ENCODE peak calls at places on chromosomes 1 and 21, in four cellular contexts. One of them, this sample, is unnamed. For H3K36me3, the result is how much of the 10 kb centered on the place peaks cover.

GRCh38 chr1:90879281-90879680 is 142.6 kb downstream of the ZNF644 start:
- DNase-seq in neural progenitor cell: no peak
- DNase-seq in body of pancreas: no peak
- DNase-seq in ascending aorta: no peak
- DNase-seq in this sample: no peak

GRCh38 chr1:5200006-5200405 is 545.6 kb downstream of the AJAP1 start:
- DNase-seq in neural progenitor cell: no peak
- DNase-seq in body of pancreas: no peak
- DNase-seq in ascending aorta: no peak
- DNase-seq in this sample: no peak

GRCh38 chr1:58660105-58660504 is 39.8 kb downstream of the MYSM1 start:
- DNase-seq in neural progenitor cell: no peak
- DNase-seq in body of pancreas: no peak
- DNase-seq in ascending aorta: no peak
- DNase-seq in this sample: no peak

GRCh38 chr1:228744918-228745317 is 9.6 kb downstream of the RHOU start:
- DNase-seq in neural progenitor cell: no peak
- DNase-seq in body of pancreas: no peak
- DNase-seq in ascending aorta: no peak
- DNase-seq in this sample: no peak

GRCh38 chr1:89608627-89609338 is 24.1 kb upstream of the LRRC8C start:
- DNase-seq in neural progenitor cell: no peak
- DNase-seq in body of pancreas: no peak
- DNase-seq in ascending aorta: no peak
- DNase-seq in this sample: no peak

GRCh38 chr21:42652527-42653491 is 612 bp upstream of the PDE9A start:
- DNase-seq in neural progenitor cell: peak
- DNase-seq in body of pancreas: peak
- DNase-seq in ascending aorta: peak
- DNase-seq in this sample: peak

GRCh38 chr1:114083186-114083585 is 70.5 kb downstream of the SYT6 start:
- DNase-seq in neural progenitor cell: no peak
- DNase-seq in body of pancreas: no peak
- DNase-seq in ascending aorta: no peak
- DNase-seq in this sample: no peak

GRCh38 chr21:41892726-41893125 is 13.6 kb upstream of the PRDM15 start:
- DNase-seq in neural progenitor cell: no peak
- DNase-seq in body of pancreas: no peak
- DNase-seq in ascending aorta: no peak
- DNase-seq in this sample: no peak

GRCh38 chr1:241888232-241888631 is 40.2 kb downstream of the EXO1 start:
- DNase-seq in neural progenitor cell: no peak
- DNase-seq in body of pancreas: no peak
- DNase-seq in ascending aorta: no peak
- DNase-seq in this sample: no peak

GRCh38 chr1:53348491-53349368 is 20.9 kb upstream of the LRP8 start:
- DNase-seq in neural progenitor cell: no peak
- DNase-seq in body of pancreas: peak
- DNase-seq in ascending aorta: no peak
- DNase-seq in this sample: no peak

GRCh38 chr1:246773213-246773641 is 49.0 kb downstream of the SCCPDH start:
- DNase-seq in neural progenitor cell: no peak
- DNase-seq in body of pancreas: no peak
- DNase-seq in ascending aorta: no peak
- DNase-seq in this sample: no peak

GRCh38 chr1:246775531-246776385 is 51.5 kb downstream of the SCCPDH start:
- DNase-seq in neural progenitor cell: no peak
- DNase-seq in body of pancreas: no peak
- DNase-seq in ascending aorta: no peak
- DNase-seq in this sample: no peak

GRCh38 chr1:246769306-246769705 is 45.1 kb downstream of the SCCPDH start:
- DNase-seq in neural progenitor cell: no peak
- DNase-seq in body of pancreas: no peak
- DNase-seq in ascending aorta: no peak
- DNase-seq in this sample: no peak

GRCh38 chr1:246771366-246771765 is 47.2 kb downstream of the SCCPDH start:
- DNase-seq in neural progenitor cell: no peak
- DNase-seq in body of pancreas: no peak
- DNase-seq in ascending aorta: no peak
- DNase-seq in this sample: no peak

GRCh38 chr1:246772686-246773085 is 48.5 kb downstream of the SCCPDH start:
- DNase-seq in neural progenitor cell: no peak
- DNase-seq in body of pancreas: no peak
- DNase-seq in ascending aorta: no peak
- DNase-seq in this sample: no peak
- H3K36me3 ChIP-seq in neural progenitor cell: under half
- H3K36me3 ChIP-seq in body of pancreas: under half
- H3K36me3 ChIP-seq in ascending aorta: under half
- H3K36me3 ChIP-seq in this sample: under half

DNA sequence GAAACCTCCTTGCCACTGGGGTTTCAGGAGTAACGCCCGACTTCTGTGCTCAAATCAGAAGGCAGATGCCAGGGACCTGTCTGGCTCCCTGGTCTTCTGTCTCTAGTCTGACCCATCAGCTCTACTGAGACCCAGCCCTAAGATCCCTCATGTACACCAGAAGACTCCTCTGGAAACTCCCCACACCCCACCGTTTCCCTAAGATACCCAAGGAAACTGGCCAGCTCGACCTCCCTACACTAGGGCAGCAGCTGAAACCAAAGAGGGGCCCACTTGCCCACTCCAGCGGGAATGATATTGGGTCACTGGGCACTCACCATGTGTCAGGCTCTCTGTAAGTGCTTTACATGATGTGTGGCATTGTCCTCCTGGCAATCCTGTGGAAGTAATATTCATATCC is 469 bp upstream of the S100A16 start:
- DNase-seq in neural progenitor cell: no peak
- DNase-seq in body of pancreas: no peak
- DNase-seq in ascending aorta: no peak
- DNase-seq in this sample: no peak
- H3K4me3 ChIP-seq in neural progenitor cell: no peak
- H3K4me3 ChIP-seq in body of pancreas: no peak
- H3K4me3 ChIP-seq in ascending aorta: peak
- H3K4me3 ChIP-seq in this sample: no peak

GRCh38 chr1:12014141-12014981 is 4.9 kb upstream of the MIIP start:
- DNase-seq in neural progenitor cell: no peak
- DNase-seq in body of pancreas: no peak
- DNase-seq in ascending aorta: no peak
- DNase-seq in this sample: peak

GRCh38 chr1:12013317-12013588 is 6.0 kb upstream of the MIIP start:
- DNase-seq in neural progenitor cell: no peak
- DNase-seq in body of pancreas: no peak
- DNase-seq in ascending aorta: no peak
- DNase-seq in this sample: no peak

GRCh38 chr1:12010751-12011570 is 8.3 kb upstream of the MIIP start:
- DNase-seq in neural progenitor cell: no peak
- DNase-seq in body of pancreas: no peak
- DNase-seq in ascending aorta: no peak
- DNase-seq in this sample: no peak

GRCh38 chr1:12011998-12012397 is 7.3 kb upstream of the MIIP start:
- DNase-seq in neural progenitor cell: no peak
- DNase-seq in body of pancreas: no peak
- DNase-seq in ascending aorta: no peak
- DNase-seq in this sample: no peak

GRCh38 chr1:12012560-12013316 is 6.6 kb upstream of the MIIP start:
- DNase-seq in neural progenitor cell: no peak
- DNase-seq in body of pancreas: no peak
- DNase-seq in ascending aorta: no peak
- DNase-seq in this sample: no peak
- H3K36me3 ChIP-seq in neural progenitor cell: under half
- H3K36me3 ChIP-seq in body of pancreas: under half
- H3K36me3 ChIP-seq in ascending aorta: under half
- H3K36me3 ChIP-seq in this sample: under half

GRCh38 chr1:16251381-16251780 is 14.4 kb upstream of the CPLANE2 start:
- DNase-seq in neural progenitor cell: no peak
- DNase-seq in body of pancreas: no peak
- DNase-seq in ascending aorta: no peak
- DNase-seq in this sample: no peak
- H3K4me3 ChIP-seq in neural progenitor cell: no peak
- H3K4me3 ChIP-seq in body of pancreas: no peak
- H3K4me3 ChIP-seq in ascending aorta: no peak
- H3K4me3 ChIP-seq in this sample: no peak

DNA sequence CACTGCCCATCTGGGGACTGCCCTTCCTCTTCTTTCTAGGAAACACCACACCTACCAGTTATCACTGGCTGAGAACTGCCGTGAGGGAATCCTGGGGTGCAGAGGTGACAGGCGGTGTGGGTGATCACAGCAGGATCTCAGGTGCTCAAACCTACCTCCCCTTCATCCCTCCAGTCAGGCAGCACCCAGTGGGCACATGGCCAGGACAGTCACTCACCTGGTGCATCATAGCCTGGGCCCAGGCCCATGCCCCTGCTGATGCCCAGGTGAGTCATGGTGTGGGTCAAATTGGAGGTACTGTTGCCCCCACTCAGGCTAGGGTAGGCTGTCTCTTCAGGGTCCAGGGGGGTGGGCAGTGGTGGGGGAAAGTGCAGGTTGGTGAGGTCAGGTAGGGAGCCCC is 5.3 kb upstream of the DENND4B start:
- DNase-seq in neural progenitor cell: no peak
- DNase-seq in body of pancreas: no peak
- DNase-seq in ascending aorta: no peak
- DNase-seq in this sample: no peak
- H3K36me3 ChIP-seq in neural progenitor cell: under half
- H3K36me3 ChIP-seq in body of pancreas: under half
- H3K36me3 ChIP-seq in ascending aorta: half or more
- H3K36me3 ChIP-seq in this sample: under half

GRCh38 chr21:18468775-18469174 is 65.2 kb upstream of the TMPRSS15 start:
- DNase-seq in neural progenitor cell: no peak
- DNase-seq in body of pancreas: no peak
- DNase-seq in ascending aorta: no peak
- DNase-seq in this sample: no peak
- H3K4me3 ChIP-seq in neural progenitor cell: no peak
- H3K4me3 ChIP-seq in body of pancreas: no peak
- H3K4me3 ChIP-seq in ascending aorta: no peak
- H3K4me3 ChIP-seq in this sample: no peak

GRCh38 chr1:51433269-51433971 is 85.6 kb downstream of the EPS15 start:
- DNase-seq in neural progenitor cell: no peak
- DNase-seq in body of pancreas: no peak
- DNase-seq in ascending aorta: no peak
- DNase-seq in this sample: no peak
- H3K36me3 ChIP-seq in neural progenitor cell: under half
- H3K36me3 ChIP-seq in body of pancreas: under half
- H3K36me3 ChIP-seq in ascending aorta: half or more
- H3K36me3 ChIP-seq in this sample: under half

DNA sequence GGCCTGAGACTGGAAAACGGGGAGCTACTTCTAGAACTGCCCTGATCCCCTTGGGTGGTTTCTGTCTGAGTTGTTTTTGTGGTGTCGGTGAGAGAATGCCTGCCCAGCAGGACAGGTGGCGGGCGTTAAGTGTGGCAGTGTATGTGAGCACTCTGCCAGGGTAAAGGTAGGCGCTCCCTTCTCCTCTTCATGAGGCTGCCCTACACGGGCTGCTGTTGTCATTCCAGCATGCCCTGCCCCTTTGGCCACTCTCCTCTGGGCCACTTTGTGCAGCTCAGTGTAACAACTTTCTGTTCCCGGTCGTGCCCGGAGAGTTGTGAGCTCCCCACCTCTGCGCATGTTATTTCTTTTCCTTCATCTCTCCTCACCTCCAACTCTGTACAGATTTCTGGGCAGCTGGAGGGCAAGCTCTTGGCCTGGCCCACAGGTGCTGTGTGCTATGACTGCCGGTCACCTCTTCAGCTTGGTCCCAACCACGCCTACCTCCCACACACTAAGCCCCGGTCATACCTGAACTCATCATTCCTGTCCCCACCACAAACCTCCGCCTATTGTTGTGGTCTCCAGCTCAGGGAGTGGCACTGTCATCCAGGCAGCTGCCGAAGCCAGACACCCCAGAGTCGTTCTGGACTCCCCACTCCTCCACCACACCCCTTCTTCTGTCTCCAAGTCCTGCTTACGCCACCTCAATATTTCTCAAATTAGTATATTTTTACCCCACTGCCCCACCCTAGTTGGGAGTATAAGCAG is 69.0 kb downstream of the GADD45A start:
- DNase-seq in neural progenitor cell: no peak
- DNase-seq in body of pancreas: no peak
- DNase-seq in ascending aorta: no peak
- DNase-seq in this sample: no peak
- H3K4me3 ChIP-seq in neural progenitor cell: no peak
- H3K4me3 ChIP-seq in body of pancreas: no peak
- H3K4me3 ChIP-seq in ascending aorta: no peak
- H3K4me3 ChIP-seq in this sample: no peak

GRCh38 chr1:93142161-93142560 is 38.1 kb downstream of the TMED5 start:
- DNase-seq in neural progenitor cell: no peak
- DNase-seq in body of pancreas: no peak
- DNase-seq in ascending aorta: no peak
- DNase-seq in this sample: no peak

GRCh38 chr1:93137604-93138292 is 42.5 kb downstream of the TMED5 start:
- DNase-seq in neural progenitor cell: no peak
- DNase-seq in body of pancreas: no peak
- DNase-seq in ascending aorta: no peak
- DNase-seq in this sample: no peak

GRCh38 chr1:93136445-93136844 is 43.8 kb downstream of the TMED5 start:
- DNase-seq in neural progenitor cell: no peak
- DNase-seq in body of pancreas: no peak
- DNase-seq in ascending aorta: no peak
- DNase-seq in this sample: no peak

GRCh38 chr1:93143136-93143535 is 37.1 kb downstream of the TMED5 start:
- DNase-seq in neural progenitor cell: no peak
- DNase-seq in body of pancreas: no peak
- DNase-seq in ascending aorta: no peak
- DNase-seq in this sample: no peak

GRCh38 chr1:93140106-93140505 is 40.1 kb downstream of the TMED5 start:
- DNase-seq in neural progenitor cell: no peak
- DNase-seq in body of pancreas: no peak
- DNase-seq in ascending aorta: no peak
- DNase-seq in this sample: no peak
- H3K36me3 ChIP-seq in neural progenitor cell: under half
- H3K36me3 ChIP-seq in body of pancreas: under half
- H3K36me3 ChIP-seq in ascending aorta: under half
- H3K36me3 ChIP-seq in this sample: under half

GRCh38 chr1:24388331-24388870 is 25.2 kb downstream of the STPG1 start:
- DNase-seq in neural progenitor cell: no peak
- DNase-seq in body of pancreas: no peak
- DNase-seq in ascending aorta: no peak
- DNase-seq in this sample: no peak
- H3K4me3 ChIP-seq in neural progenitor cell: no peak
- H3K4me3 ChIP-seq in body of pancreas: no peak
- H3K4me3 ChIP-seq in ascending aorta: no peak
- H3K4me3 ChIP-seq in this sample: no peak

This sample was measured in H7.